ENCODE peak calls at places on chromosomes 2 and 18, in eight cellular contexts. Q is astrocyte of the hippocampus; A is DMS79; R is CD8-positive, alpha-beta T cell; I is HTR-8/SVneo; B is adrenal gland; D is GM12864; G is mucosa of descending colon. X is an unnamed sample.

GRCh38 chr18:394997-395383 is 105.5 kb downstream of the COLEC12 start:
- DNase-seq in D (no peak), Q (peak), R (no peak), A (no peak), I (peak), B (no peak), G (no peak), X (no peak)

GRCh38 chr2:191158179-191158578 is 7.4 kb upstream of the STAT4 start:
- DNase-seq in B (no peak), Q (no peak), R (no peak), A (no peak), D (no peak), G (no peak), I (no peak), X (no peak)

GRCh38 chr18:3379685-3380084 is 70.3 kb upstream of the TGIF1 start:
- DNase-seq in A (no peak), G (no peak), B (no peak), D (no peak), Q (no peak), I (no peak), R (no peak), X (no peak)

GRCh38 chr2:45024600-45025291 is 15.5 kb upstream of the SIX2 start:
- DNase-seq in R (no peak), D (no peak), B (no peak), I (peak), Q (peak), A (no peak), G (no peak), X (peak)

GRCh38 chr2:120066708-120067547 is 54.1 kb downstream of the EPB41L5 start:
- DNase-seq in A (peak), D (no peak), R (no peak), G (no peak), B (no peak), Q (peak), I (no peak), X (peak)

GRCh38 chr18:79940126-79940813 is 11.2 kb downstream of the SLC66A2 start:
- DNase-seq in G (peak), B (peak), Q (no peak), R (no peak), I (no peak), A (no peak), D (no peak), X (no peak)

GRCh38 chr2:55010149-55010591 is 40.1 kb downstream of the RTN4 start:
- DNase-seq in A (no peak), Q (peak), B (peak), D (no peak), R (peak), G (peak), I (no peak), X (peak)

GRCh38 chr2:127653421-127654083 is 7.6 kb downstream of the GPR17 start:
- DNase-seq in I (no peak), A (no peak), R (no peak), G (no peak), D (no peak), Q (no peak), B (no peak), X (no peak)

GRCh38 chr2:213216461-213216860 is 65.0 kb upstream of the IKZF2 start:
- DNase-seq in B (no peak), I (no peak), A (no peak), D (no peak), R (no peak), Q (peak), G (no peak), X (no peak)